ENCODE peak calls at places on chromosomes 7 and 10, in four cellular contexts. E is ovary, C is IMR-90, B is sigmoid colon. J is an unnamed sample.

GRCh38 chr7:45597286-45597984 is 23.3 kb downstream of the ADCY1 start:
- DNase-seq in C (no peak), E (no peak), B (no peak), J (peak)

GRCh38 chr7:48179631-48180030 is 8.4 kb downstream of the ABCA13 start:
- DNase-seq in E (no peak), B (no peak), C (no peak), J (no peak)

GRCh38 chr10:132884041-132884440 is 58.3 kb downstream of the CFAP46 start:
- DNase-seq in C (no peak), E (peak), B (peak), J (peak)

GRCh38 chr10:3720228-3721019 is 64.6 kb downstream of the KLF6 start:
- DNase-seq in C (peak), B (peak), E (no peak), J (peak)

GRCh38 chr10:72037811-72038210 is 50.5 kb downstream of the SPOCK2 start:
- DNase-seq in C (no peak), E (no peak), B (no peak), J (no peak)

GRCh38 chr7:79008786-79009185 is 444.7 kb downstream of the MAGI2 start:
- DNase-seq in B (no peak), E (no peak), C (no peak), J (no peak)

GRCh38 chr10:1754506-1755177 is 17.3 kb upstream of the ADARB2 start:
- DNase-seq in E (no peak), B (no peak), C (no peak), J (no peak)

GRCh38 chr7:52973126-52973525 is 62.3 kb upstream of the POM121L12 start:
- DNase-seq in C (no peak), E (no peak), B (no peak), J (no peak)

GRCh38 chr7:83677180-83677866 is 28.4 kb upstream of the SEMA3E start:
- DNase-seq in C (peak), E (no peak), B (no peak), J (peak)

GRCh38 chr7:3267928-3268690 is 32.9 kb upstream of the SDK1 start:
- DNase-seq in C (peak), E (no peak), B (no peak), J (no peak)

GRCh38 chr10:117540640-117541404 is 1.7 kb upstream of the EMX2 start:
- DNase-seq in B (no peak), C (no peak), E (no peak), J (peak)

GRCh38 chr7:151579642-151580041 is 59.9 kb upstream of the RHEB start:
- DNase-seq in B (no peak), C (peak), E (no peak), J (no peak)

DNA sequence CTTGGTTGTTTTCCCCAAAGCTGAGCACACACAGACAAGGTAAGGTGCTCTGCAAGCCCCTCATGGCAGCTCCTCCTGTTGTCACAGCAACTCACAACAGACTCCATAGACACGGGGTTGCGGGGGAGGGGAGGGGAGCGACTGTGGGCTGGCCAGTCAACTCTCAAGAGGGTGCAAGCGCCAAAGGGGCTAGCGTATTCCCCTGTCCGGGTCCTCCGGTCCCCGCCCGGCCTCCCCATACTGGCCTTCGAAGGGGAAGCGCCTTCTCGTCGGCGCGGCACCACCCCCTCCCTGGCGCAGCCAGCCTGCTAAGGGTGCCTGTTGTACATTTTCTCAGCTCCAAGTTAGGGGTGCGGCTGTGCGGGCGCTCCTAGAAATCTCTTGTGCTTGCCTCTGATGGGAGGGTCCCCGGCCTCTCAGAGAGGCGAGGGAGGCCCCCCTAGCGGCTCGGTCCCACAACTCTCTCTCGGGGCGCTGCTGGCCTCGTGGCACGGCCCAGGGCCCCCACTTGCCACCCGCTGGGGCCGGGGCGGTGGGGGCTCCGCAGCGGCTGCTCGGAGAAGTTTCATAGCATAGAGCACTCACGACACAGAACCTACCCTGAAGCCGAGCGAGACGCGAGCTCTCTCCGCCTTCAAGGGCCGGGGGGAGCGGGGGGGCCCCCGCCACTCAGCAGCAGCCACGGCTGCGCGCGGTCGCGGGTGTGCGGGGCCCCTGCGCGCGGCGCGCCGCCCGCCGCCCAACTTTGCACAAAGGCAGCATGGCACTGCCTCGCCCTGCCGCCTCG is 420 bp downstream of the RHOBTB1 start:
- DNase-seq in E (peak), C (peak), B (peak), J (peak)
- TF ChIP-seq POLR2A in E (peak), C (peak), B (no peak), J (no peak)

DNA sequence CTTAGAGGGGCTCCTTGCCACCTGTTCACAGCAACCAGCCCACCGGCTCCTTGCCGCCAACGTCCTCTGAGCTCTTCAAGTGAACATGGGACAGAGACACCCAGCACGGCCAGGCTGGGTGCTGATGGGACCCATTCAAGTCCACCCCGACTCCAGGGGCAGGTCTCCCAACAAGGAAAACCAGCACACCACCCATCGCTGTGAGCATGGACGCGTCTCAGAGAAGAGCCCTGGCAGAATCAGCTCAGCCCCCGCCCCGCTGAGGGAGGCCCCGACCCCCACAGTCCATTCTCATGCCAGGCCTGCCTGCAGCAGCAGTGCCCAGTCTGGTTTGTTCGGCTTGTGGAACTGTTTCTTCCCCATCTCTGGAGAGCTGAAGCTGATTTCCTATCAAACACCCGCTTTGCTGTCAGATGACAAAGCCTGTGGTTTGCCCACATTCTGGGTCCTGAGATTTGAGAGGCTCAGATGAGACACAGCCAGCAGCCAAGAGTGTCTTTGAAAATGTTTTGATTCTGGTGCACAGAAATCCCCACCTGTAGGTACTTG is 216.6 kb downstream of the ZMYND11 start:
- DNase-seq in C (no peak), B (no peak), E (no peak), J (no peak)
- TF ChIP-seq POLR2A in C (no peak), B (no peak), E (no peak), J (no peak)

GRCh38 chr7:30911561-30911969 is at the start of gene AQP1:
- DNase-seq in C (no peak), E (peak), B (peak), J (peak)
- TF ChIP-seq POLR2A in C (no peak), E (no peak), B (peak), J (no peak)

DNA sequence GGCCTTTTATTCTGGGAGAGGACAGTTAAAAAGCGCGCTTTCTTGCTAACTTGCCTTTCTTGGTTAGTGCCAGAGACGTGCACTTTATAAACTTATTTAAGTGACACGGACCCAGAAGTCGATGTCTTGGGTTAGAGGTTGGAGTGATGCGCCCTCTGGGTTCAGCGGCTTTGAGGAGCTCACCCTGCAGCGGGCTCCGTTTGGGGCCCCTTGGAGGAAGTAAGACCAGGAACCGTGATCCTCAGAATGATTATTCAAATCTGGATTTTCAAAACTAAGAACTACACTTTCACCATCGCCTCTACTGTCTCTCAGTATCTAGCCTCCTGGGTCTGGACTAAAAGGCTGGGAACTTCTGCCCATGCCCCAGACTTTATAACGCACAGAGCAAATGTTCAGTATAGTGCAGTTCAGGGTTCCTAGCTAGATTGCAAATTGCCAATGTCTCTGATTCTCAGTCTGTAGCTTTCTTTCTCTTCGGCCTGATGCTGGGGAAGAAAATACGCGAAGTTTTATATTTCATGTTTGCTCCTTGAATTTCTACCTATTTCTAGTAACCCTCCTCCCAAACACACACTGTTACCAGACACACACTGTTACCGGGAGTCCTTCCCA is 18.6 kb upstream of the SMO start:
- DNase-seq in E (no peak), B (no peak), C (no peak), J (no peak)
- TF ChIP-seq POLR2A in E (no peak), B (no peak), C (no peak), J (no peak)

GRCh38 chr7:106285051-106285800 is 443 bp upstream of the NAMPT start:
- DNase-seq in C (peak), B (peak), E (peak), J (peak)

GRCh38 chr7:106282852-106283251 is 1.9 kb downstream of the NAMPT start:
- DNase-seq in B (no peak), E (no peak), C (no peak), J (no peak)

GRCh38 chr7:106283501-106283830 is 1.3 kb downstream of the NAMPT start:
- DNase-seq in C (no peak), B (no peak), E (no peak), J (no peak)

GRCh38 chr7:106284516-106285050 is at the start of gene NAMPT:
- DNase-seq in E (peak), C (no peak), B (peak), J (peak)

DNA sequence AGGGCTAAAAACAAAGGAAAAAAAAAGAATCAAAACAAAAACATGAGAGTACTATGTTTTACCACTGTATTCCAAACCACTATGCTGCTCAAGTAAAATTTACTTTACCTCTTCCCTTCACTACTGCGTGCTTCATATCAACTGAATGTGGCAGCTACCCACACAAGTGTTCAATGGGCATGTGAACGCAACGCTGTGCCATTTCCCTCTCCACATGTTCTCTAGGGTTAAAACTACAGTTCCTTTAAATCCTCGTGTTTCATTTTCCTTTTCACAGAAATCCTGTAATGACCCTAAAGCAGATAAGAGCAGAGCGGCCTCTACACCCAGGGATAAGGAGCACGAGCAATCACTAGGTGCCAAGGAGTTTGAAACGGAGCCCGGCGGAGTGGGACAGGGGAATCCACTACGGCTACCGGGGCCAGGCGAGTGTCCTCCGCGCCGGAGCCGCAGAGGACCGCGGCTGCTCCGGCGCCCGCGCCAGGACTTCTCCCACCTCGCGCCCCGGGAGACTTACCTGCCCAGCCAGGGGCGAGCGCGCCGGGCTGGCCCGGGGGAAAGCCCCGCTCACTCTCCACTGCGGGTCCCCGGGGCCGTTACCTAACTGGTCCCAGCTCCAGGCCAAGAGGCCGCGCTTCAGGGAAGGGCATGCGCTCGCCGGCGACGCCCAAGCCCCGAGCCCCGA is 810 bp downstream of the NAMPT start:
- DNase-seq in E (peak), C (peak), B (peak), J (peak)
- TF ChIP-seq POLR2A in E (peak), C (peak), B (peak), J (no peak)